ENCODE peak calls at places on chromosomes 4 and X, in six cellular contexts. One of them, this sample, is unnamed.

GRCh38 chrX:16033336-16033735 is 90.0 kb upstream of the GRPR start:
- DNase-seq in H1: no peak
- DNase-seq in HepG2: no peak
- DNase-seq in HCT116: no peak
- DNase-seq in K562: no peak
- DNase-seq in GM12878: no peak
- DNase-seq in this sample: no peak

GRCh38 chr4:39032218-39033085 is at the start of gene TMEM156:
- DNase-seq in GM12878: peak
- DNase-seq in K562: peak
- DNase-seq in HepG2: peak
- DNase-seq in H1: no peak
- DNase-seq in HCT116: no peak
- DNase-seq in this sample: no peak

GRCh38 chrX:81377329-81377728 is 175.4 kb downstream of the SH3BGRL start:
- DNase-seq in K562: no peak
- DNase-seq in H1: no peak
- DNase-seq in GM12878: no peak
- DNase-seq in HCT116: no peak
- DNase-seq in HepG2: peak
- DNase-seq in this sample: peak

GRCh38 chr4:78622253-78622979 is 70.8 kb downstream of the ANXA3 start:
- DNase-seq in HepG2: peak
- DNase-seq in H1: no peak
- DNase-seq in K562: peak
- DNase-seq in HCT116: no peak
- DNase-seq in GM12878: no peak
- DNase-seq in this sample: no peak

GRCh38 chrX:108122748-108123147 is 31.2 kb downstream of the ATG4A start:
- DNase-seq in H1: no peak
- DNase-seq in GM12878: no peak
- DNase-seq in HCT116: no peak
- DNase-seq in K562: no peak
- DNase-seq in HepG2: no peak
- DNase-seq in this sample: no peak

GRCh38 chr4:79022529-79022928 is 83.3 kb upstream of the PAQR3 start:
- DNase-seq in HCT116: no peak
- DNase-seq in HepG2: no peak
- DNase-seq in H1: no peak
- DNase-seq in K562: no peak
- DNase-seq in GM12878: no peak
- DNase-seq in this sample: no peak

GRCh38 chrX:124478046-124478445 is 131.7 kb downstream of the SH2D1A start:
- DNase-seq in HepG2: no peak
- DNase-seq in HCT116: no peak
- DNase-seq in H1: no peak
- DNase-seq in GM12878: no peak
- DNase-seq in K562: no peak
- DNase-seq in this sample: no peak

GRCh38 chr4:15400911-15401671 is 26.7 kb upstream of the C1QTNF7 start:
- DNase-seq in HepG2: no peak
- DNase-seq in GM12878: no peak
- DNase-seq in K562: no peak
- DNase-seq in H1: no peak
- DNase-seq in HCT116: no peak
- DNase-seq in this sample: peak

GRCh38 chr4:55038176-55038890 is 87.1 kb downstream of the KDR start:
- DNase-seq in HepG2: no peak
- DNase-seq in H1: no peak
- DNase-seq in GM12878: no peak
- DNase-seq in K562: no peak
- DNase-seq in HCT116: no peak
- DNase-seq in this sample: no peak
- TF ChIP-seq ZNF274 in HepG2: no peak
- TF ChIP-seq ZNF274 in H1: no peak
- TF ChIP-seq ZNF274 in GM12878: no peak
- TF ChIP-seq ZNF274 in K562: no peak
- TF ChIP-seq ZNF274 in HCT116: no peak
- TF ChIP-seq ZNF274 in this sample: no peak

GRCh38 chr4:89413518-89413917 is 105.9 kb upstream of the GPRIN3 start:
- DNase-seq in GM12878: no peak
- DNase-seq in HCT116: no peak
- DNase-seq in H1: no peak
- DNase-seq in K562: no peak
- DNase-seq in HepG2: no peak
- DNase-seq in this sample: no peak

GRCh38 chr4:89411539-89411938 is 103.9 kb upstream of the GPRIN3 start:
- DNase-seq in HCT116: no peak
- DNase-seq in HepG2: no peak
- DNase-seq in GM12878: no peak
- DNase-seq in H1: no peak
- DNase-seq in K562: no peak
- DNase-seq in this sample: no peak

GRCh38 chr4:89410687-89411086 is 103.1 kb upstream of the GPRIN3 start:
- DNase-seq in GM12878: no peak
- DNase-seq in HCT116: no peak
- DNase-seq in K562: no peak
- DNase-seq in HepG2: no peak
- DNase-seq in H1: no peak
- DNase-seq in this sample: no peak
- H3K4me3 ChIP-seq in GM12878: no peak
- H3K4me3 ChIP-seq in HCT116: no peak
- H3K4me3 ChIP-seq in K562: no peak
- H3K4me3 ChIP-seq in HepG2: no peak
- H3K4me3 ChIP-seq in H1: no peak
- H3K4me3 ChIP-seq in this sample: no peak

GRCh38 chr4:88674989-88675388 is 22.6 kb downstream of the NAP1L5 start:
- DNase-seq in HepG2: no peak
- DNase-seq in H1: no peak
- DNase-seq in HCT116: no peak
- DNase-seq in GM12878: no peak
- DNase-seq in K562: no peak
- DNase-seq in this sample: no peak
- TF ChIP-seq ZNF274 in HepG2: no peak
- TF ChIP-seq ZNF274 in H1: no peak
- TF ChIP-seq ZNF274 in HCT116: no peak
- TF ChIP-seq ZNF274 in GM12878: no peak
- TF ChIP-seq ZNF274 in K562: no peak
- TF ChIP-seq ZNF274 in this sample: no peak

GRCh38 chrX:47518105-47518504 is 35.1 kb upstream of the ZNF41 start:
- DNase-seq in H1: no peak
- DNase-seq in HepG2: peak
- DNase-seq in K562: no peak
- DNase-seq in HCT116: no peak
- DNase-seq in GM12878: no peak
- DNase-seq in this sample: no peak

GRCh38 chrX:47515941-47516649 is 33.1 kb upstream of the ZNF41 start:
- DNase-seq in H1: no peak
- DNase-seq in K562: no peak
- DNase-seq in GM12878: no peak
- DNase-seq in HCT116: no peak
- DNase-seq in HepG2: no peak
- DNase-seq in this sample: no peak

GRCh38 chrX:47514553-47515235 is 31.7 kb upstream of the ZNF41 start:
- DNase-seq in K562: no peak
- DNase-seq in H1: no peak
- DNase-seq in GM12878: no peak
- DNase-seq in HCT116: no peak
- DNase-seq in HepG2: no peak
- DNase-seq in this sample: no peak

GRCh38 chrX:47513697-47514085 is 30.7 kb upstream of the ZNF41 start:
- DNase-seq in K562: no peak
- DNase-seq in GM12878: no peak
- DNase-seq in H1: no peak
- DNase-seq in HCT116: no peak
- DNase-seq in HepG2: no peak
- DNase-seq in this sample: no peak
- H3K4me3 ChIP-seq in K562: no peak
- H3K4me3 ChIP-seq in GM12878: peak
- H3K4me3 ChIP-seq in H1: peak
- H3K4me3 ChIP-seq in HCT116: no peak
- H3K4me3 ChIP-seq in HepG2: no peak
- H3K4me3 ChIP-seq in this sample: peak

DNA sequence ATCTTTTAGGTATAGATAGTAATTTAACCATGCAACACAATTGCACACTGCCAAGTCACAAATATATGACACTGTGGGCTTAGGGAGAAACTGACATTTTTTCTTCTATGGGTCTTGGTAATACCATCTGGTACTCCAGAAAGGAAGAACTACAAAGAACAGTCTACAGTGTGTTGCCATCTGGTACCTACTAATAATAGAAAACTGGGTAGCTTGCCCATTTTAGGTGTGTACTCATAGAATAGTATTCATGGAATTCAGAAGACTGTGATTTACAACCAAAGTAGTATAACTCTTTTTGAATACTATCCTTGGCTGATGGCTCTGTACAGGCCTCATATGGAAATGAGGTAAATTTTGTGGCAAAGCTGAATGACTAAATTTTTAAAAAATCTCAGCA is 132.6 kb upstream of the RPS6KA6 start:
- DNase-seq in K562: no peak
- DNase-seq in HCT116: no peak
- DNase-seq in GM12878: no peak
- DNase-seq in HepG2: no peak
- DNase-seq in H1: no peak
- DNase-seq in this sample: no peak
- TF ChIP-seq ZNF274 in K562: no peak
- TF ChIP-seq ZNF274 in HCT116: no peak
- TF ChIP-seq ZNF274 in GM12878: no peak
- TF ChIP-seq ZNF274 in HepG2: no peak
- TF ChIP-seq ZNF274 in H1: no peak
- TF ChIP-seq ZNF274 in this sample: no peak

GRCh38 chr4:76305033-76305687 is 1.4 kb upstream of the STBD1 start:
- DNase-seq in GM12878: no peak
- DNase-seq in K562: no peak
- DNase-seq in H1: no peak
- DNase-seq in HepG2: no peak
- DNase-seq in HCT116: no peak
- DNase-seq in this sample: no peak

GRCh38 chr4:76305971-76306881 is at the start of gene STBD1:
- DNase-seq in H1: peak
- DNase-seq in GM12878: no peak
- DNase-seq in HCT116: peak
- DNase-seq in K562: peak
- DNase-seq in HepG2: peak
- DNase-seq in this sample: peak

GRCh38 chr4:76308548-76308947 is 2.0 kb downstream of the STBD1 start:
- DNase-seq in HepG2: peak
- DNase-seq in GM12878: no peak
- DNase-seq in HCT116: no peak
- DNase-seq in K562: peak
- DNase-seq in H1: no peak
- DNase-seq in this sample: no peak

GRCh38 chr4:76307670-76308014 is 1.1 kb downstream of the STBD1 start:
- DNase-seq in H1: no peak
- DNase-seq in GM12878: no peak
- DNase-seq in HCT116: no peak
- DNase-seq in HepG2: no peak
- DNase-seq in K562: no peak
- DNase-seq in this sample: no peak

DNA sequence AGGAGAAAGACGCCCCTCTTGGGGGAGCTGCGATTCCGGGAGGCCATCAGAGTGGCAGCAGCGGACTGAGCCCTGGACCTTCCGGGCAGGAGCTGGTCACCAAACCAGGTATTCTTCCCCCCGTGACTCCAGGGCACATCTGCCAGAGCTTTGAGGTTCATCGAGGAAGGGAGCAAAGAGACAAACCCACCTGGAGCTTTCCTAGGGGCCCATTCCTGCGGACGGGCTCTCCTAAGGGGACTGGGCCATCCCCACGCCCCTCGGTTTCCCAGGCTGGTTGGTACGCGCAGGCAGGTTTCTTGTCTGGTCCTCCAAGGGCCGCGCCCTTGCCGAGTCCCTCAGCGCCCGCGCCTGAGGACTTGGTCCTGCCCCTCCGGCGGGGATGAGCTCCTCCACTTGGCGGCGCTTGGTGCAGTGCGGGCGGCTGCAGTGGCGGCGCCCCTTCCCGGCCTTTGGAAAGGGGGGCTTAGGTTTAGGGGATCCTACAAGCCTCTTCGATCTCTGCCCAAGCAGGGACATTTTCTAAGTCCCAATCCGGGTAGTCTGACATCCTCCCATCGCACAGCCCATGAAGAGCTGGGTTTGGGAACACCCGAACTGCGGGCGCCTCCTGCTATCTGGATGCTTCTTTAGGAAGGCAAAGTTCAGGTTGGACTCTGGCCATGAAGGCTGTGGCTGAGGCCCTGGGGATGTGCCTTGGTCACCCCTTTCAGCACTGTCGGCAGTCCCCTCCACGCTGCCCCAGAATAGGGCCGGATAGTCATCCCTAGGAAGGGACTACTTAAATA is 543 bp downstream of the STBD1 start:
- DNase-seq in GM12878: no peak
- DNase-seq in HepG2: peak
- DNase-seq in K562: no peak
- DNase-seq in H1: peak
- DNase-seq in HCT116: no peak
- DNase-seq in this sample: peak
- H3K4me3 ChIP-seq in GM12878: peak
- H3K4me3 ChIP-seq in HepG2: peak
- H3K4me3 ChIP-seq in K562: peak
- H3K4me3 ChIP-seq in H1: peak
- H3K4me3 ChIP-seq in HCT116: peak
- H3K4me3 ChIP-seq in this sample: peak

GRCh38 chrX:130055103-130055502 is 55.2 kb downstream of the ELF4 start:
- DNase-seq in K562: no peak
- DNase-seq in HepG2: no peak
- DNase-seq in GM12878: no peak
- DNase-seq in HCT116: no peak
- DNase-seq in H1: no peak
- DNase-seq in this sample: no peak
- TF ChIP-seq ZNF274 in K562: no peak
- TF ChIP-seq ZNF274 in HepG2: no peak
- TF ChIP-seq ZNF274 in GM12878: no peak
- TF ChIP-seq ZNF274 in HCT116: no peak
- TF ChIP-seq ZNF274 in H1: no peak
- TF ChIP-seq ZNF274 in this sample: no peak

GRCh38 chrX:130163350-130163851 is 2.2 kb downstream of the AIFM1 start:
- DNase-seq in K562: no peak
- DNase-seq in HepG2: peak
- DNase-seq in GM12878: no peak
- DNase-seq in H1: no peak
- DNase-seq in HCT116: no peak
- DNase-seq in this sample: no peak
- H3K4me3 ChIP-seq in K562: no peak
- H3K4me3 ChIP-seq in HepG2: no peak
- H3K4me3 ChIP-seq in GM12878: no peak
- H3K4me3 ChIP-seq in H1: no peak
- H3K4me3 ChIP-seq in HCT116: no peak
- H3K4me3 ChIP-seq in this sample: no peak

DNA sequence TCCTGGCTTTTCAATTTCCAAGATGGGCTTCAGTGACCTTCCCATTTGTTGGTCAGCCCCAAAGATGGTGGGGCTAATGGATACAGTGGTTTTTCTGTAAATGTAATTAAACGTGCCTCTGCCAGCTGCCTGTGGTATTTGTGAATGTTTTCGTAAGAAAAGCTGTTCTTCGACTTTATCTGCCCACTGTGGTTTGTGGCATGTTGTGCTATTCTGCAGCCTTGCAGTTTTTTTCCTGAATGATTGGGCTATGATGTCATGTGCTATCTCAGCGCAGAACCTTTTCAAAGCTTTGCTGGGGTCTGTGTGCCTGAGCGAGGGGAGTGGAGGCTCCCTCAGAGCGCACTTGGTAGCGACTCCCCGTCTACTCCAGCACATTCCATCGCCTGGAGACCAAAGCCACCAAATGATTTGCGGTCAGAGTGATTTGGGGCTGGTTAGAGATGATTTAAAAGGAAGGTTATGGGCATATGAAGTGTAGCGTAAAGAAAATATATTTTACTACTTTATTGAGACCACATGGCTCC is 137.5 kb downstream of the PALLD start:
- DNase-seq in HepG2: no peak
- DNase-seq in K562: no peak
- DNase-seq in GM12878: no peak
- DNase-seq in HCT116: no peak
- DNase-seq in H1: no peak
- DNase-seq in this sample: no peak
- TF ChIP-seq ZNF274 in HepG2: no peak
- TF ChIP-seq ZNF274 in K562: no peak
- TF ChIP-seq ZNF274 in GM12878: no peak
- TF ChIP-seq ZNF274 in HCT116: no peak
- TF ChIP-seq ZNF274 in H1: no peak
- TF ChIP-seq ZNF274 in this sample: no peak